ENCODE peak calls at places on chromosomes 3 and 15, in nine cellular contexts. G, E, A, H, C, W, N, Z and T are unnamed samples.

GRCh38 chr3:51873876-51874275 is 1.5 kb downstream of the IQCF5 start:
- DNase-seq in N (no peak), Z (no peak), A (no peak), G (no peak), E (no peak), C (no peak), W (no peak), H (no peak), T (no peak)

GRCh38 chr3:17820704-17821103 is 78.3 kb upstream of the TBC1D5 start:
- DNase-seq in C (no peak), E (no peak), Z (no peak), G (no peak), W (no peak), A (no peak), N (no peak), H (no peak), T (no peak)

GRCh38 chr15:29377141-29377540 is 107.5 kb upstream of the NSMCE3 start:
- DNase-seq in E (no peak), G (no peak), H (no peak), Z (no peak), N (no peak), C (no peak), A (no peak), W (no peak), T (no peak)

GRCh38 chr3:9079674-9080073 is 116.4 kb upstream of the RAD18 start:
- DNase-seq in C (no peak), W (no peak), G (no peak), E (no peak), A (no peak), Z (no peak), N (no peak), H (no peak), T (no peak)

GRCh38 chr3:133965033-133965570 is 64.6 kb downstream of the SLCO2A1 start:
- DNase-seq in N (no peak), E (no peak), C (no peak), H (no peak), Z (no peak), G (no peak), A (no peak), W (peak; percentile 43), T (no peak)

GRCh38 chr3:37833790-37834189 is 27.9 kb upstream of the CTDSPL start:
- DNase-seq in E (no peak), N (no peak), G (no peak), Z (no peak), W (no peak), C (no peak), H (no peak), A (no peak), T (no peak)

GRCh38 chr3:74751775-74752174 is 137.3 kb upstream of the CNTN3 start:
- DNase-seq in N (no peak), E (no peak), W (no peak), H (no peak), C (no peak), G (no peak), A (no peak), Z (no peak), T (no peak)

GRCh38 chr3:120461416-120461815 is 10.6 kb upstream of the FSTL1 start:
- DNase-seq in C (no peak), G (no peak), N (no peak), H (no peak), W (no peak), A (no peak), Z (no peak), E (no peak), T (no peak)

GRCh38 chr15:98292442-98293240 is 332.1 kb downstream of the ARRDC4 start:
- DNase-seq in N (no peak), C (peak; percentile 28), H (peak; percentile 23), G (no peak), Z (peak; percentile 82), A (no peak), E (no peak), W (no peak), T (no peak)

GRCh38 chr15:37903932-37904493 is 30.4 kb upstream of the TMCO5A start:
- DNase-seq in A (no peak), W (peak; percentile 87), E (no peak), H (no peak), G (no peak), C (no peak), Z (no peak), N (no peak), T (no peak)

GRCh38 chr3:49845694-49846093 is 10.7 kb downstream of the TRAIP start:
- DNase-seq in A (no peak), N (no peak), W (no peak), H (no peak), Z (no peak), E (no peak), C (no peak), G (no peak), T (no peak)